ENCODE peak calls at places on chromosome 10, in ten cellular contexts. One of them, this sample, is unnamed.

GRCh38 chr10:61452229-61452651 is 941 bp downstream of the TMEM26 start:
- DNase-seq in esophagus muscularis mucosa: no peak
- DNase-seq in AG09319: no peak
- DNase-seq in cardiac muscle cell: peak; percentile 32
- DNase-seq in OCI-LY7: no peak
- DNase-seq in AG10803: no peak
- DNase-seq in heart right ventricle: peak; percentile 23
- DNase-seq in neural progenitor cell: peak; percentile 62
- DNase-seq in AG04449: no peak
- DNase-seq in colonic mucosa: no peak
- DNase-seq in this sample: no peak

GRCh38 chr10:100996678-100997363 is 2.8 kb upstream of the LZTS2 start:
- DNase-seq in colonic mucosa: peak; percentile 49
- DNase-seq in cardiac muscle cell: peak; percentile 74
- DNase-seq in OCI-LY7: peak; percentile 57
- DNase-seq in esophagus muscularis mucosa: no peak
- DNase-seq in AG09319: no peak
- DNase-seq in AG10803: no peak
- DNase-seq in neural progenitor cell: peak; percentile 80
- DNase-seq in AG04449: no peak
- DNase-seq in heart right ventricle: peak; percentile 48
- DNase-seq in this sample: peak; percentile 53

GRCh38 chr10:104254493-104255243 is at the start of gene GSTO1:
- DNase-seq in colonic mucosa: peak; percentile 86
- DNase-seq in heart right ventricle: peak; percentile 86
- DNase-seq in AG10803: peak; percentile 77
- DNase-seq in AG04449: no peak
- DNase-seq in OCI-LY7: peak; percentile 54
- DNase-seq in cardiac muscle cell: peak; percentile 67
- DNase-seq in neural progenitor cell: peak; percentile 67
- DNase-seq in AG09319: peak; percentile 44
- DNase-seq in esophagus muscularis mucosa: peak; percentile 95
- DNase-seq in this sample: peak; percentile 64

GRCh38 chr10:18325889-18326531 is 185.8 kb downstream of the CACNB2 start:
- DNase-seq in OCI-LY7: no peak
- DNase-seq in AG09319: no peak
- DNase-seq in heart right ventricle: no peak
- DNase-seq in cardiac muscle cell: no peak
- DNase-seq in neural progenitor cell: no peak
- DNase-seq in colonic mucosa: no peak
- DNase-seq in AG04449: no peak
- DNase-seq in esophagus muscularis mucosa: no peak
- DNase-seq in AG10803: no peak
- DNase-seq in this sample: no peak

GRCh38 chr10:68327889-68328786 is 3.7 kb upstream of the HNRNPH3 start:
- DNase-seq in AG10803: peak; percentile 84
- DNase-seq in cardiac muscle cell: no peak
- DNase-seq in neural progenitor cell: peak; percentile 70
- DNase-seq in colonic mucosa: no peak
- DNase-seq in heart right ventricle: no peak
- DNase-seq in OCI-LY7: peak; percentile 64
- DNase-seq in esophagus muscularis mucosa: no peak
- DNase-seq in AG09319: peak; percentile 59
- DNase-seq in AG04449: no peak
- DNase-seq in this sample: no peak

GRCh38 chr10:99457808-99458207 is 27.4 kb upstream of the GOT1 start:
- DNase-seq in AG09319: no peak
- DNase-seq in AG04449: peak; percentile 23
- DNase-seq in heart right ventricle: no peak
- DNase-seq in colonic mucosa: no peak
- DNase-seq in cardiac muscle cell: no peak
- DNase-seq in AG10803: peak; percentile 11
- DNase-seq in esophagus muscularis mucosa: no peak
- DNase-seq in OCI-LY7: no peak
- DNase-seq in neural progenitor cell: no peak
- DNase-seq in this sample: no peak

GRCh38 chr10:5776881-5777197 is 36.4 kb downstream of the GDI2 start:
- DNase-seq in heart right ventricle: no peak
- DNase-seq in OCI-LY7: no peak
- DNase-seq in colonic mucosa: no peak
- DNase-seq in AG09319: peak; percentile 35
- DNase-seq in AG10803: peak; percentile 90
- DNase-seq in esophagus muscularis mucosa: no peak
- DNase-seq in cardiac muscle cell: no peak
- DNase-seq in AG04449: no peak
- DNase-seq in neural progenitor cell: no peak
- DNase-seq in this sample: no peak

GRCh38 chr10:87816842-87817178 is 1.2 kb downstream of the ATAD1 start:
- DNase-seq in cardiac muscle cell: no peak
- DNase-seq in colonic mucosa: no peak
- DNase-seq in heart right ventricle: no peak
- DNase-seq in AG10803: no peak
- DNase-seq in AG04449: no peak
- DNase-seq in esophagus muscularis mucosa: no peak
- DNase-seq in OCI-LY7: no peak
- DNase-seq in neural progenitor cell: no peak
- DNase-seq in AG09319: no peak
- DNase-seq in this sample: no peak

GRCh38 chr10:133474833-133475734 is 21.3 kb downstream of the SCART1 start:
- DNase-seq in esophagus muscularis mucosa: peak; percentile 70
- DNase-seq in neural progenitor cell: no peak
- DNase-seq in AG10803: no peak
- DNase-seq in cardiac muscle cell: no peak
- DNase-seq in heart right ventricle: no peak
- DNase-seq in colonic mucosa: no peak
- DNase-seq in AG09319: no peak
- DNase-seq in OCI-LY7: no peak
- DNase-seq in AG04449: no peak
- DNase-seq in this sample: peak; percentile 54

GRCh38 chr10:106655606-106656005 is 508.9 kb downstream of the SORCS1 start:
- DNase-seq in AG09319: no peak
- DNase-seq in heart right ventricle: no peak
- DNase-seq in AG10803: no peak
- DNase-seq in cardiac muscle cell: no peak
- DNase-seq in neural progenitor cell: no peak
- DNase-seq in colonic mucosa: no peak
- DNase-seq in AG04449: no peak
- DNase-seq in esophagus muscularis mucosa: no peak
- DNase-seq in OCI-LY7: no peak
- DNase-seq in this sample: no peak

GRCh38 chr10:4130685-4131084 is 345.7 kb upstream of the KLF6 start:
- DNase-seq in AG10803: no peak
- DNase-seq in AG09319: no peak
- DNase-seq in colonic mucosa: no peak
- DNase-seq in AG04449: no peak
- DNase-seq in OCI-LY7: peak; percentile 19
- DNase-seq in heart right ventricle: no peak
- DNase-seq in neural progenitor cell: no peak
- DNase-seq in esophagus muscularis mucosa: no peak
- DNase-seq in cardiac muscle cell: no peak
- DNase-seq in this sample: peak; percentile 17

DNA sequence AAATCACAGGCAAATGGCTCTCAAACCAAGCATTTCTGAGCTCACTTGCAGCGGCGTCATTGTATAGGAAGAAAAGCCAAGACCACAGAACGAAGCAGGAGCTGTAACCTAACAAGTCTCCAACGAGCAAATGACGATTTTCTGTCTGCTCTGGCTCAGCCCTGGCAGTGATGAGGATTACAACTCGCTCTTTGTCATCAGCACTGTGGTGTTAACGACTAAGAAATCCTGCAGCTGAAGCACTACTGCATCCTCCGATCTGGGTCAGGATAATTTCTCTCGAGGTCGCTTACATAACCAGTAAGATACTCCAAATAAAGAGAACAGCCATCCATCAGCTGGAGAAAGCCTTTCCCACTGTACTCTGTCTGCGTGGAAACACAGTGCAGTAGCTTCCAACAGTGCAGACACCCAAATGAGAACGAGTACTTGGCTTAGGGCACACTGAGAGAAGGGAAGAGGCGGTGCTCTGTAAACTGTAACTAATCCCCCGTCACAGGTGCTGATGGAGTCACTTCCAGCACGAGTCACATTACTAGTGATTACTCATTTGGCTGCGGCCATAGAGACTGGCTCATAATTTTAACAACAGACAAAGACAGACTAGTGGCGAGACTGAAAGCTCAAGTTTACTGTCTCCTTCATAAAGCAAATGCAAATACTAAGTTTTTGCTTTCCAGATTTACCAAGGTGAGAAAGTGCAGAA is 135.8 kb downstream of the NRBF2 start:
- DNase-seq in AG04449: peak; percentile 89
- DNase-seq in colonic mucosa: peak; percentile 90
- DNase-seq in AG09319: peak; percentile 79
- DNase-seq in cardiac muscle cell: peak; percentile 93
- DNase-seq in OCI-LY7: peak; percentile 95
- DNase-seq in heart right ventricle: peak; percentile 21
- DNase-seq in esophagus muscularis mucosa: peak; percentile 97
- DNase-seq in neural progenitor cell: peak; percentile 89
- DNase-seq in AG10803: peak; percentile 93
- DNase-seq in this sample: peak; percentile 89
- TF ChIP-seq CTCF in AG04449: no peak
- TF ChIP-seq CTCF in colonic mucosa: peak; percentile 25
- TF ChIP-seq CTCF in AG09319: peak; percentile 27
- TF ChIP-seq CTCF in cardiac muscle cell: peak; percentile 27
- TF ChIP-seq CTCF in OCI-LY7: peak; percentile 55
- TF ChIP-seq CTCF in heart right ventricle: peak; percentile 44
- TF ChIP-seq CTCF in esophagus muscularis mucosa: peak; percentile 43
- TF ChIP-seq CTCF in neural progenitor cell: no peak
- TF ChIP-seq CTCF in AG10803: peak; percentile 43
- TF ChIP-seq CTCF in this sample: no peak

DNA sequence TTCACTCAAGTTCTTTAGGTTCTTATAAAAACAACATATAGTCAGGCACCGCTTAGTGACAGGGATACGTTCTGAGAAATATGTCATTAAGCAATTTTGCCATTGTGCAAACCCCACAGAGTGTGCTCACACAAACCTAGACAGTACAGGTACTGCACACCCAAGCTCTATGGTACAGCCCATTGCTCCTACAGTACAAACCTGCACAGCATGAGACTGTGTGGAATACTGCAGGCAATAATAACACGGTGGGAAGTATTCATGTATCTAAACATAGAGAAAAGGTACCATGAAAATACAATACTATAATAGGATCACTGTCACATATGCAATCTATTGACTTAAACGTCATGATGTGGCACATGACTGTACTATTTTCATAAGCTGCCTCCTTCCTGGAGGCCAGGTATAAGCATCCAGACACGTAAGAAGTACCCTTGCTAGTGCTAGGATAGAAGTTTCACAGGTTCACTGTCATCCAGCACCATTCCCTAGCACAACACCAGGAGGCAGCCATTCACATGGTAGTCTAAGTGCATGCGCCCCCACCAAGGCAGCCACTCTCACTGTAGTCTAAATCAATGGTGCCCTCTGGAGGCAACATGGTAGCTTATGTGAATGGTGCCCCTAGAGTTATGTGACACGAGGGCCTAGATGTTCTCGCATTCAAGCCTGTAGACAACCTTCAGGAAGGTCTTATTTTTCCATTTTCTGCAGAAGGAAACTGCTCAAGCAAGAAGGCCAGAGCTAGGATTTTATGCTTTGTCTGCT is 98.5 kb downstream of the ARHGAP22 start:
- DNase-seq in cardiac muscle cell: no peak
- DNase-seq in AG10803: peak; percentile 37
- DNase-seq in neural progenitor cell: no peak
- DNase-seq in colonic mucosa: peak; percentile 18
- DNase-seq in OCI-LY7: peak; percentile 34
- DNase-seq in esophagus muscularis mucosa: peak; percentile 79
- DNase-seq in AG09319: no peak
- DNase-seq in heart right ventricle: no peak
- DNase-seq in AG04449: no peak
- DNase-seq in this sample: peak; percentile 45
- TF ChIP-seq CTCF in cardiac muscle cell: peak; percentile 41
- TF ChIP-seq CTCF in AG10803: peak; percentile 43
- TF ChIP-seq CTCF in neural progenitor cell: no peak
- TF ChIP-seq CTCF in colonic mucosa: no peak
- TF ChIP-seq CTCF in OCI-LY7: peak; percentile 63
- TF ChIP-seq CTCF in esophagus muscularis mucosa: no peak
- TF ChIP-seq CTCF in AG09319: peak; percentile 38
- TF ChIP-seq CTCF in heart right ventricle: peak; percentile 35
- TF ChIP-seq CTCF in AG04449: peak; percentile 45
- TF ChIP-seq CTCF in this sample: peak; percentile 32

GRCh38 chr10:121070671-121071070 is 219.5 kb downstream of the WDR11 start:
- DNase-seq in AG09319: no peak
- DNase-seq in OCI-LY7: no peak
- DNase-seq in heart right ventricle: no peak
- DNase-seq in AG10803: no peak
- DNase-seq in cardiac muscle cell: no peak
- DNase-seq in AG04449: no peak
- DNase-seq in esophagus muscularis mucosa: no peak
- DNase-seq in neural progenitor cell: no peak
- DNase-seq in colonic mucosa: no peak
- DNase-seq in this sample: no peak

GRCh38 chr10:121069061-121069850 is 218.1 kb downstream of the WDR11 start:
- DNase-seq in esophagus muscularis mucosa: no peak
- DNase-seq in cardiac muscle cell: no peak
- DNase-seq in OCI-LY7: no peak
- DNase-seq in colonic mucosa: no peak
- DNase-seq in neural progenitor cell: no peak
- DNase-seq in AG04449: no peak
- DNase-seq in AG10803: peak; percentile 24
- DNase-seq in AG09319: no peak
- DNase-seq in heart right ventricle: no peak
- DNase-seq in this sample: no peak

GRCh38 chr10:121073743-121074142 is 222.6 kb downstream of the WDR11 start:
- DNase-seq in heart right ventricle: no peak
- DNase-seq in AG09319: no peak
- DNase-seq in cardiac muscle cell: peak; percentile 61
- DNase-seq in AG04449: no peak
- DNase-seq in neural progenitor cell: no peak
- DNase-seq in AG10803: no peak
- DNase-seq in colonic mucosa: no peak
- DNase-seq in esophagus muscularis mucosa: no peak
- DNase-seq in OCI-LY7: no peak
- DNase-seq in this sample: no peak

GRCh38 chr10:121065330-121065729 is 214.2 kb downstream of the WDR11 start:
- DNase-seq in AG09319: no peak
- DNase-seq in heart right ventricle: no peak
- DNase-seq in AG04449: no peak
- DNase-seq in cardiac muscle cell: no peak
- DNase-seq in neural progenitor cell: no peak
- DNase-seq in esophagus muscularis mucosa: no peak
- DNase-seq in colonic mucosa: no peak
- DNase-seq in AG10803: no peak
- DNase-seq in OCI-LY7: no peak
- DNase-seq in this sample: no peak

GRCh38 chr10:121070257-121070656 is 219.1 kb downstream of the WDR11 start:
- DNase-seq in colonic mucosa: peak; percentile 60
- DNase-seq in cardiac muscle cell: no peak
- DNase-seq in AG04449: no peak
- DNase-seq in heart right ventricle: no peak
- DNase-seq in AG09319: no peak
- DNase-seq in esophagus muscularis mucosa: no peak
- DNase-seq in OCI-LY7: peak; percentile 13
- DNase-seq in AG10803: no peak
- DNase-seq in neural progenitor cell: peak; percentile 27
- DNase-seq in this sample: no peak
- TF ChIP-seq CTCF in colonic mucosa: peak; percentile 60
- TF ChIP-seq CTCF in cardiac muscle cell: no peak
- TF ChIP-seq CTCF in AG04449: no peak
- TF ChIP-seq CTCF in heart right ventricle: peak; percentile 33
- TF ChIP-seq CTCF in AG09319: no peak
- TF ChIP-seq CTCF in esophagus muscularis mucosa: peak; percentile 40
- TF ChIP-seq CTCF in OCI-LY7: peak; percentile 70
- TF ChIP-seq CTCF in AG10803: no peak
- TF ChIP-seq CTCF in neural progenitor cell: peak; percentile 53
- TF ChIP-seq CTCF in this sample: no peak

GRCh38 chr10:116120688-116121087 is 152.3 kb downstream of the GFRA1 start:
- DNase-seq in esophagus muscularis mucosa: peak; percentile 68
- DNase-seq in cardiac muscle cell: peak; percentile 46
- DNase-seq in OCI-LY7: no peak
- DNase-seq in AG09319: no peak
- DNase-seq in AG10803: no peak
- DNase-seq in neural progenitor cell: peak; percentile 59
- DNase-seq in colonic mucosa: peak; percentile 16
- DNase-seq in AG04449: no peak
- DNase-seq in heart right ventricle: no peak
- DNase-seq in this sample: peak; percentile 8
- TF ChIP-seq CTCF in esophagus muscularis mucosa: no peak
- TF ChIP-seq CTCF in cardiac muscle cell: no peak
- TF ChIP-seq CTCF in OCI-LY7: peak; percentile 58
- TF ChIP-seq CTCF in AG09319: peak; percentile 2
- TF ChIP-seq CTCF in AG10803: no peak
- TF ChIP-seq CTCF in neural progenitor cell: peak; percentile 77
- TF ChIP-seq CTCF in colonic mucosa: no peak
- TF ChIP-seq CTCF in AG04449: no peak
- TF ChIP-seq CTCF in heart right ventricle: peak; percentile 16
- TF ChIP-seq CTCF in this sample: peak; percentile 37

This sample was measured in activated CD8-positive, alpha-beta T cell treated with anti-CD3 and anti-CD28 coated beads for 36 hours.